ENCODE peak calls at places on chromosomes 13 and 19, in seven cellular contexts. H, L, P, X, W, Y and S are unnamed samples.
A peak's percentile ranks its signal among the peaks of the same experiment; 100 is the strongest.

GRCh38 chr19:5504115-5504514 is 48.9 kb downstream of the ZNRF4 start:
- DNase-seq in H (no peak), X (peak; percentile 27), W (no peak), P (no peak), Y (no peak), L (no peak), S (peak; percentile 56)

GRCh38 chr13:94073006-94073744 is 406.3 kb downstream of the DCT start:
- DNase-seq in P (no peak), Y (no peak), X (no peak), L (no peak), W (no peak), H (no peak), S (peak; percentile 14)

GRCh38 chr13:92833071-92833470 is 393.5 kb upstream of the GPC6 start:
- DNase-seq in H (no peak), W (no peak), L (no peak), Y (no peak), X (no peak), P (no peak), S (no peak)

GRCh38 chr19:38845374-38846024 is 4.3 kb downstream of the HNRNPL start:
- DNase-seq in P (no peak), X (no peak), H (no peak), Y (no peak), W (no peak), L (no peak), S (no peak)

GRCh38 chr19:46413262-46414031 is at the start of gene CCDC8:
- DNase-seq in H (no peak), W (no peak), Y (no peak), X (peak; percentile 93), L (no peak), P (no peak), S (peak; percentile 98)

GRCh38 chr19:35790981-35791813 is 15.8 kb downstream of the ARHGAP33 start:
- DNase-seq in L (no peak), X (no peak), Y (peak; percentile 40), P (no peak), W (no peak), H (no peak), S (peak; percentile 41)

GRCh38 chr13:95924389-95924994 is 128.7 kb downstream of the UGGT2 start:
- DNase-seq in X (no peak), L (peak; percentile 16), P (peak; percentile 61), Y (peak; percentile 41), W (no peak), H (peak; percentile 7), S (peak; percentile 5)

GRCh38 chr19:11256189-11256588 is 6.1 kb downstream of the DOCK6 start:
- DNase-seq in P (no peak), Y (no peak), H (no peak), W (peak; percentile 55), L (no peak), X (no peak), S (no peak)

GRCh38 chr19:42249769-42250168 is 5.2 kb downstream of the ERF start:
- DNase-seq in W (no peak), H (no peak), L (no peak), X (no peak), Y (no peak), P (no peak), S (no peak)

GRCh38 chr13:106520205-106521004 is 15.1 kb downstream of the EFNB2 start:
- DNase-seq in Y (no peak), H (no peak), P (no peak), W (no peak), L (no peak), X (no peak), S (peak; percentile 43)
- TF ChIP-seq REST in Y (no peak), H (no peak), P (no peak), W (no peak), L (no peak), X (no peak), S (no peak)

DNA sequence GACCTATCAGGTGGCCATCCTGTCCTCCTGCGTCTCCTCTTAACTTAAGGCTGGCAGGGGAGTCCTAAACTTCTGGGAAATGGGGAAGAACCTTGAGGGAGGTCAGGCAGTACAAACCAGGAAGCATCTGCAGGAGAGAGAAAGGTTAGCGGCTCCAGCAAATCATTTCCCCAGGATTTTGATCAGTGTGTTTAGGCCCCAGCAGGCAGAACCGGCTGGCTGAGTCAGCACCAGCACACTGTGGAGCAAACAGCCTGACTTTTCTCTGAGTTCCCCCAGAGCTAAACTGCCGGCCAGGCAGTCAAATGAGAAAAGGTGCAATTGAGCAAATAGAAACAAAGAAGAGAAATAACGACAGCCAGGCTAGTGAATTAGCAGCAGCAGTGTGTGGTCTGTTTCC is 46.7 kb upstream of the MEDAG start:
- DNase-seq in P (no peak), W (no peak), H (no peak), L (no peak), X (no peak), Y (no peak), S (no peak)
- TF ChIP-seq POLR2AphosphoS5 in P (no peak), W (no peak), H (no peak), L (no peak), X (no peak), Y (no peak), S (no peak)

GRCh38 chr19:48415395-48415794 is 21.9 kb downstream of the GRIN2D start:
- DNase-seq in X (peak; percentile 88), P (no peak), L (peak; percentile 84), Y (peak; percentile 52), H (no peak), W (peak; percentile 82), S (peak; percentile 99)
- TF ChIP-seq REST in X (no peak), P (no peak), L (no peak), Y (no peak), H (no peak), W (no peak), S (no peak)

GRCh38 chr19:58475714-58476497 is at the start of gene ZNF446:
- DNase-seq in W (peak; percentile 94), Y (peak; percentile 93), L (peak; percentile 95), P (peak; percentile 95), X (peak; percentile 91), H (peak; percentile 94), S (peak; percentile 98)

GRCh38 chr19:58476498-58477015 is 405 bp downstream of the ZNF446 start:
- DNase-seq in X (peak; percentile 58), H (no peak), L (no peak), P (no peak), Y (peak; percentile 25), W (peak; percentile 73), S (no peak)

GRCh38 chr19:58477130-58477529 is 978 bp downstream of the ZNF446 start:
- DNase-seq in L (no peak), H (no peak), X (no peak), W (no peak), Y (no peak), P (no peak), S (no peak)

GRCh38 chr19:58479303-58479702 is 3.2 kb downstream of the ZNF446 start:
- DNase-seq in W (no peak), L (no peak), H (no peak), P (no peak), Y (no peak), X (no peak), S (no peak)

DNA sequence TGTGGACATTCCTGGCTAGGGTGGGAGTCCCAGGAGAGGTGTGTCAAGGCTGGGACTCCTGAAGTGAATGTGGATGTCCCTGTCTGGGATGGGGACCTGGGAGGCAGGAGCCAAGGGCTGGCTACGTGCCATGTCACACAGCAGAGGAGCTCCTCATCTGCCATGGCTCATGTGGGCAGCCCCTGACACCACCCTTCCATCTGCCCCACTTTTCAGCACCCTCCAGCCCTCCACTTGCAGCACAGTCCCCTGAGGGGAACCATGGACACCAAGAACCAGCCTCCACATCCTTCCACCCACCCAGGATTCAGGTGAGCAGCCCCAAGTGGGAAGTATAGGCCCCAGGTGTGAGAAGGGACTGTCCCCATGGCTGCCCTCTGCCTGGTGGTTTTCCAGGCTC is 1.7 kb downstream of the ZNF446 start:
- DNase-seq in L (no peak), H (no peak), X (no peak), P (no peak), W (no peak), Y (no peak), S (no peak)
- TF ChIP-seq POLR2AphosphoS5 in L (no peak), H (no peak), X (no peak), P (no peak), W (no peak), Y (no peak), S (no peak)

GRCh38 chr13:51524312-51524711 is 60.0 kb upstream of the WDFY2 start:
- DNase-seq in W (no peak), L (no peak), Y (peak; percentile 95), X (no peak), H (no peak), P (no peak), S (no peak)
- TF ChIP-seq REST in W (no peak), L (no peak), Y (no peak), X (no peak), H (no peak), P (no peak), S (no peak)

GRCh38 chr19:8215783-8216182 is 6.6 kb downstream of the CERS4 start:
- DNase-seq in H (no peak), L (no peak), Y (no peak), P (no peak), X (no peak), W (no peak), S (no peak)

GRCh38 chr19:8220481-8220880 is 11.3 kb downstream of the CERS4 start:
- DNase-seq in H (no peak), P (no peak), Y (no peak), W (no peak), L (no peak), X (no peak), S (no peak)

GRCh38 chr19:8224394-8225145 is 15.4 kb downstream of the CERS4 start:
- DNase-seq in Y (no peak), X (no peak), H (no peak), W (no peak), P (no peak), L (no peak), S (no peak)

GRCh38 chr19:8216357-8216756 is 7.2 kb downstream of the CERS4 start:
- DNase-seq in X (no peak), Y (no peak), W (no peak), P (no peak), H (no peak), L (no peak), S (no peak)

GRCh38 chr19:8221161-8221560 is 12.0 kb downstream of the CERS4 start:
- DNase-seq in W (no peak), X (no peak), Y (no peak), P (no peak), L (no peak), H (no peak), S (no peak)
- TF ChIP-seq POLR2AphosphoS5 in W (no peak), X (no peak), Y (no peak), P (no peak), L (no peak), H (no peak), S (no peak)